ENCODE peak calls at places on chromosomes 4 and X, in four cellular contexts. L, C, J and T are unnamed samples.
A peak's percentile ranks its signal among the peaks of the same experiment; 100 is the strongest.

GRCh38 chr4:173264245-173264959 is 69.8 kb downstream of the HMGB2 start:
- DNase-seq in L (peak; percentile 58), C (peak; percentile 29), J (peak; percentile 77), T (peak; percentile 21)

GRCh38 chr4:120071192-120071795 is 4.6 kb upstream of the MAD2L1 start:
- DNase-seq in L (peak; percentile 41), C (no peak), J (no peak), T (peak; percentile 45)

GRCh38 chr4:68344049-68344448 is 5.8 kb downstream of the YTHDC1 start:
- DNase-seq in L (no peak), C (no peak), J (no peak), T (no peak)

GRCh38 chrX:123310112-123310511 is 126.0 kb downstream of the GRIA3 start:
- DNase-seq in L (no peak), C (no peak), J (no peak), T (no peak)

GRCh38 chr4:139145552-139145932 is 31.5 kb downstream of the ELF2 start:
- DNase-seq in L (no peak), C (no peak), J (no peak), T (no peak)

GRCh38 chr4:184599492-184600135 is 49.6 kb downstream of the CASP3 start:
- DNase-seq in L (no peak), C (no peak), J (no peak), T (no peak)

GRCh38 chr4:8721621-8722020 is 129.1 kb downstream of the CPZ start:
- DNase-seq in L (no peak), C (peak; percentile 2), J (no peak), T (no peak)

GRCh38 chr4:41455215-41455614 is 82.7 kb upstream of the LIMCH1 start:
- DNase-seq in L (no peak), C (no peak), J (no peak), T (no peak)

GRCh38 chr4:71553605-71554004 is 214.8 kb downstream of the SLC4A4 start:
- DNase-seq in L (no peak), C (no peak), J (no peak), T (no peak)

GRCh38 chrX:149453911-149454820 is 50.9 kb downstream of the IDS start:
- DNase-seq in L (no peak), C (no peak), J (no peak), T (no peak)

GRCh38 chr4:168634276-168634802 is 137.5 kb downstream of the PALLD start:
- DNase-seq in L (no peak), C (peak; percentile 39), J (no peak), T (peak; percentile 71)

GRCh38 chr4:142846105-142846728 is at the start of gene INPP4B:
- DNase-seq in L (peak; percentile 55), C (peak; percentile 44), J (peak; percentile 65), T (peak; percentile 45)

GRCh38 chr4:16124232-16124631 is 40.4 kb upstream of the PROM1 start:
- DNase-seq in L (no peak), C (no peak), J (peak; percentile 52), T (peak; percentile 55)

GRCh38 chrX:131288738-131289511 is at the start of gene IGSF1:
- DNase-seq in L (peak; percentile 57), C (peak; percentile 31), J (peak; percentile 43), T (peak; percentile 77)

GRCh38 chrX:12447448-12448154 is 309.3 kb downstream of the FRMPD4 start:
- DNase-seq in L (no peak), C (peak; percentile 19), J (no peak), T (no peak)

GRCh38 chrX:129786210-129786651 is 6.5 kb downstream of the SASH3 start:
- DNase-seq in L (no peak), C (no peak), J (no peak), T (no peak)

GRCh38 chrX:107227780-107228485 is 21.5 kb downstream of the DNAAF6 start:
- DNase-seq in L (no peak), C (no peak), J (no peak), T (no peak)

GRCh38 chrX:23766650-23767551 is 16.1 kb upstream of the SAT1 start:
- DNase-seq in L (no peak), C (no peak), J (no peak), T (no peak)

GRCh38 chrX:131812847-131813825 is 210.0 kb upstream of the STK26 start:
- DNase-seq in L (peak; percentile 84), C (peak; percentile 79), J (peak; percentile 80), T (no peak)

GRCh38 chrX:118216488-118216887 is 99.9 kb upstream of the KLHL13 start:
- DNase-seq in L (peak; percentile 59), C (no peak), J (no peak), T (peak; percentile 3)

GRCh38 chr4:176319704-176320339 is at the start of gene SPCS3:
- DNase-seq in L (peak; percentile 94), C (peak; percentile 95), J (peak; percentile 98), T (peak; percentile 96)

GRCh38 chrX:23662187-23662586 is 5.1 kb upstream of the PRDX4 start:
- DNase-seq in L (no peak), C (no peak), J (no peak), T (no peak)

GRCh38 chr4:40238700-40239548 is 42.1 kb downstream of the RHOH start:
- DNase-seq in L (no peak), C (no peak), J (no peak), T (no peak)

GRCh38 chr4:29549308-29549707 is 1170.9 kb upstream of the PCDH7 start:
- DNase-seq in L (no peak), C (no peak), J (no peak), T (no peak)

GRCh38 chrX:151082077-151082948 is 94.1 kb upstream of the GPR50 start:
- DNase-seq in L (peak; percentile 58), C (peak; percentile 53), J (peak; percentile 70), T (peak; percentile 60)

GRCh38 chrX:80432863-80433262 is 12.6 kb downstream of the TENT5D start:
- DNase-seq in L (no peak), C (no peak), J (no peak), T (no peak)

GRCh38 chrX:18809641-18810040 is 102.2 kb downstream of the PPEF1 start:
- DNase-seq in L (no peak), C (no peak), J (no peak), T (no peak)

GRCh38 chr4:184899261-184900134 is 73.7 kb upstream of the ACSL1 start:
- DNase-seq in L (peak; percentile 49), C (no peak), J (peak; percentile 36), T (peak; percentile 74)

GRCh38 chrX:123087326-123087725 is 96.8 kb upstream of the GRIA3 start:
- DNase-seq in L (no peak), C (no peak), J (no peak), T (no peak)

GRCh38 chrX:20906571-20906970 is 467.6 kb upstream of the CNKSR2 start:
- DNase-seq in L (no peak), C (no peak), J (no peak), T (no peak)

GRCh38 chr4:67346654-67347053 is 198.6 kb downstream of the CENPC start:
- DNase-seq in L (no peak), C (no peak), J (no peak), T (no peak)

GRCh38 chr4:29653221-29653620 is 1066.9 kb upstream of the PCDH7 start:
- DNase-seq in L (no peak), C (no peak), J (no peak), T (no peak)

GRCh38 chr4:8769645-8770517 is 101.8 kb downstream of the HMX1 start:
- DNase-seq in L (no peak), C (no peak), J (peak; percentile 7), T (no peak)

GRCh38 chrX:40964633-40965586 is 120.3 kb upstream of the USP9X start:
- DNase-seq in L (no peak), C (no peak), J (no peak), T (no peak)

GRCh38 chrX:85963736-85964135 is 83.6 kb downstream of the CHM start:
- DNase-seq in L (no peak), C (no peak), J (no peak), T (no peak)

GRCh38 chr4:68372588-68372987 is 22.7 kb upstream of the YTHDC1 start:
- DNase-seq in L (no peak), C (no peak), J (no peak), T (no peak)

DNA sequence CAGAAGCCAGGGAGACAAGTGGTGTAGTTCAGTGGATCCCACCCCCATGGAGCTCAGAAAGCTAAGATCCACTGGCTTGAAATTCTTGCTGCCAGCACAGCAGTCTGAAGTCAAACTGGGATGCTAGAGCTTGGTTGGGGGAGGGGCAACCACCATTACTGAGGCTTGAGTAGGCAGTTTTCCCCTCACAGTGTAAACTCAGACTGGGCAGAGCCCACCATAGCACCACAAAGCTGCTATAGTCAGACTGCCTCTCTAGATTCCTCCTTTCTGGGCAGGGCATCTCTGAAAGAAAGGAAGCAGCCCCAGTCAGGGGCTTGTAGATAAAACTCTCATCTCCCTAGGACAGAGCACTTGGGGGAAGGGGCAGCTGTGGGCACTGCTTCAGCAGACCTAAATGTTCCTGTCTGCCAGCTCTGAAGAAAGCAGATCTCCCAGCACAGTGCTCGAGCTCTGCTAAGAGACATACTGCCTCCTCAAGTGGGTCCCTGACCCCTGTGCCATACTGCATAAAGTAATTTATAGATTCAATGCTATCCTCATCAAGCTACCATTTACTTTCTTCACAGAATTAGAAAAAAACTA is 163.2 kb downstream of the HHIP start:
- DNase-seq in L (no peak), C (no peak), J (no peak), T (no peak)
- H3K4me3 ChIP-seq in L (no peak overlapping the region), C (no peak overlapping the region), J (no peak overlapping the region), T (no peak overlapping the region)

GRCh38 chr4:80360900-80361299 is 25.4 kb downstream of the CFAP299 start:
- DNase-seq in L (no peak), C (no peak), J (no peak), T (no peak)

GRCh38 chr4:80362578-80363181 is 27.1 kb downstream of the CFAP299 start:
- DNase-seq in L (no peak), C (no peak), J (no peak), T (no peak)

GRCh38 chr4:80360102-80360501 is 24.6 kb downstream of the CFAP299 start:
- DNase-seq in L (no peak), C (no peak), J (no peak), T (no peak)

GRCh38 chr4:80365928-80366327 is 30.4 kb downstream of the CFAP299 start:
- DNase-seq in L (peak; percentile 22), C (no peak), J (peak; percentile 29), T (peak; percentile 94)

GRCh38 chr4:80361329-80361900 is 25.9 kb downstream of the CFAP299 start:
- DNase-seq in L (no peak), C (no peak), J (no peak), T (no peak)
- TF ChIP-seq CTCF in L (no peak), C (peak; percentile 8), J (peak; percentile 33), T (no peak)

DNA sequence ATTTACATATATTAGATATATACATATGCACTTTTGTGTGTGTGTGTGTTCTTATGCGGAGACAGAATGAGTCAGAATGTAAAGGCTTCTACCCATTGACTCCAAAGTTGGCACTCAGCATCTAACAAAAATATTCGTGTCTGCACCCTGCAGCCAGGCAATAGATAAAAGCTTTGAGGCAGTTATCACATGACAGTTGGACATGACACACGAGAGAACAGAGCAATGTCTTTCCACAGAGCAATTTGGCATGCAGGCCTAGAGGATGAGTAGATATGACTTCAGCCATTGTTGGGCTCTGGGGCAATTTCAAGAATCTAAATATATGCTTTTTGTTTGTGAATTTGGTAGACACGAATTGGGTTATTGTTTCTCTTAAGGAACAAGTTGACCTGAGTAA is 391.2 kb downstream of the SLITRK2 start:
- DNase-seq in L (no peak), C (no peak), J (no peak), T (no peak)
- H3K9me3 ChIP-seq in L (no peaks in the 10 kb centered on the region), C (no peaks in the 10 kb centered on the region), J (peaks cover 4% of the 10 kb centered on the region), T (no peaks in the 10 kb centered on the region)

DNA sequence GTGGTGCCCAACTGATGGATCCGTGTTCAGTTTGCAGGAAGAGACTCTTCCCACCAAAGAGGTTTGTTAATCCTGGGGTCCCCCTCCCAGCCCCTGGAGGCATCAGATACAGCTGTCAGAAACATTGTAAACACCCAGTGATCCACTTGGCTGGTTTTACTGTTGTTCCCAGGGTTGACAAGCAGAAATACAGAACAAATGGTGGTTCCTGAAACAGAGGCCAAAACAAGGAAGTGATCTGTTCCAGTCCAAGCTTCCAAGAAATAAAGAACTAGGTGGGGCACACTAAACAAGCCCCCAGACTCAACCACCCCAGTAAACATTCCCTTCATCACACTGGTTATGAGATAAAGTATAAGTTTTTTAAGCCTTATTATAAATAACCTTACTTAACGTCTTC is 1.4 kb downstream of the TMLHE start:
- DNase-seq in L (no peak), C (no peak), J (no peak), T (no peak)
- H3K4me3 ChIP-seq in L (no peak overlapping the region), C (no peak overlapping the region), J (no peak overlapping the region), T (no peak overlapping the region)